ENCODE peak calls at places on chromosomes 2 and 18, in ten cellular contexts. Z, J, B, E, U, P, S, I, C and O are unnamed samples.

GRCh38 chr2:86608832-86609231 is 14.8 kb downstream of the RNF103 start:
- DNase-seq in I (no peak), C (no peak), B (no peak), U (no peak), S (no peak), Z (no peak), J (no peak), E (no peak), P (no peak), O (no peak)

GRCh38 chr2:39094717-39095363 is 26.0 kb downstream of the SOS1 start:
- DNase-seq in E (no peak), P (peak), B (no peak), I (no peak), C (no peak), S (no peak), U (peak), Z (no peak), J (peak), O (no peak)

GRCh38 chr18:58286793-58287625 is 243.0 kb downstream of the NEDD4L start:
- DNase-seq in I (no peak), E (no peak), U (no peak), B (no peak), P (no peak), C (no peak), Z (no peak), J (no peak), S (no peak), O (no peak)

GRCh38 chr2:113872201-113872600 is 17.7 kb upstream of the ACTR3 start:
- DNase-seq in C (no peak), P (no peak), Z (peak), I (no peak), J (no peak), E (no peak), B (no peak), S (no peak), U (peak), O (no peak)

GRCh38 chr18:59189746-59190145 is 30.2 kb upstream of the GRP start:
- DNase-seq in C (no peak), U (peak), Z (no peak), E (no peak), S (no peak), B (no peak), P (no peak), I (peak), J (no peak), O (no peak)

GRCh38 chr18:44743626-44744025 is 62.9 kb downstream of the SETBP1 start:
- DNase-seq in I (no peak), E (no peak), B (no peak), U (no peak), S (no peak), J (no peak), C (no peak), P (no peak), Z (no peak), O (no peak)

GRCh38 chr2:15953891-15954680 is 13.7 kb downstream of the MYCN start:
- DNase-seq in U (no peak), C (no peak), Z (no peak), E (no peak), P (no peak), B (no peak), J (no peak), I (no peak), S (no peak), O (no peak)

GRCh38 chr2:162123806-162124758 is 28.0 kb downstream of the GCG start:
- DNase-seq in E (peak), J (peak), U (peak), Z (peak), P (peak), C (no peak), I (peak), B (no peak), S (no peak), O (no peak)

GRCh38 chr2:74883011-74883410 is 49.1 kb downstream of the HK2 start:
- DNase-seq in Z (no peak), P (no peak), B (no peak), S (no peak), J (no peak), C (no peak), E (no peak), I (no peak), U (no peak), O (no peak)

GRCh38 chr2:81389203-81389602 is 1084.7 kb upstream of the LRRTM1 start:
- DNase-seq in S (no peak), E (peak), Z (no peak), C (no peak), U (peak), P (peak), B (no peak), J (no peak), I (peak), O (no peak)

GRCh38 chr2:161124186-161124585 is 36.0 kb upstream of the TANK start:
- DNase-seq in P (no peak), U (no peak), C (no peak), E (no peak), I (no peak), J (no peak), Z (no peak), S (no peak), B (no peak), O (no peak)

GRCh38 chr2:172113617-172114016 is 10.9 kb upstream of the DLX2 start:
- DNase-seq in I (no peak), C (no peak), S (no peak), E (peak), P (peak), B (no peak), J (no peak), U (peak), Z (peak), O (no peak)

GRCh38 chr2:109558076-109558882 is 55.5 kb downstream of the SEPTIN10 start:
- DNase-seq in S (peak), E (peak), C (no peak), B (no peak), U (peak), P (peak), I (peak), Z (peak), J (no peak), O (peak)

GRCh38 chr2:185835974-185836373 is 97.4 kb downstream of the FSIP2 start:
- DNase-seq in E (no peak), J (no peak), Z (no peak), B (no peak), C (no peak), S (no peak), U (no peak), P (peak), I (no peak), O (no peak)

GRCh38 chr18:11651899-11652298 is 37.2 kb upstream of the GNAL start:
- DNase-seq in P (no peak), B (no peak), J (no peak), U (no peak), S (no peak), C (no peak), I (no peak), Z (no peak), E (no peak), O (no peak)

GRCh38 chr2:92072461-92073035 is 2798.7 kb upstream of the TEKT4 start:
- DNase-seq in C (peak), I (no peak), J (no peak), B (no peak), S (no peak), E (no peak), U (no peak), Z (no peak), P (no peak), O (no peak)

GRCh38 chr2:174247474-174248186 is 702 bp downstream of the OLA1 start:
- DNase-seq in I (peak), B (no peak), P (peak), S (no peak), J (no peak), E (no peak), C (no peak), Z (no peak), U (peak), O (no peak)

GRCh38 chr18:49021433-49022129 is 70.8 kb upstream of the SMAD7 start:
- DNase-seq in U (peak), B (no peak), I (peak), S (no peak), E (peak), P (peak), C (peak), J (no peak), Z (no peak), O (no peak)

GRCh38 chr2:116747103-116747502 is 1067.4 kb upstream of the DDX18 start:
- DNase-seq in B (no peak), Z (no peak), U (no peak), C (no peak), E (no peak), J (no peak), P (no peak), I (no peak), S (no peak), O (no peak)

GRCh38 chr18:57603871-57604270 is 17.4 kb upstream of the FECH start:
- DNase-seq in B (no peak), Z (no peak), C (no peak), S (no peak), J (no peak), E (no peak), P (no peak), U (no peak), I (no peak), O (no peak)

GRCh38 chr18:79166702-79167101 is 97.5 kb downstream of the ATP9B start:
- DNase-seq in J (no peak), S (no peak), U (no peak), P (no peak), C (no peak), B (no peak), Z (no peak), E (no peak), I (no peak), O (no peak)

GRCh38 chr2:44494006-44494405 is 132.3 kb downstream of the CAMKMT start:
- DNase-seq in C (no peak), I (no peak), U (no peak), P (no peak), Z (no peak), B (no peak), E (no peak), S (no peak), J (no peak), O (no peak)

GRCh38 chr2:42436370-42436769 is 57.4 kb downstream of the KCNG3 start:
- DNase-seq in S (no peak), P (no peak), U (no peak), B (no peak), E (no peak), J (no peak), I (no peak), Z (no peak), C (no peak), O (no peak)

GRCh38 chr2:207662203-207662602 is 37.0 kb upstream of the METTL21A start:
- DNase-seq in S (no peak), P (peak), U (no peak), J (peak), B (no peak), E (no peak), I (no peak), C (no peak), Z (no peak), O (no peak)

GRCh38 chr2:206981739-206982336 is 42.5 kb downstream of the CPO start:
- DNase-seq in E (peak), C (peak), B (peak), P (peak), S (peak), I (peak), U (peak), Z (peak), J (peak), O (peak)

GRCh38 chr2:218397502-218398436 is 1.9 kb upstream of the CTDSP1 start:
- DNase-seq in C (peak), U (peak), Z (no peak), E (peak), S (no peak), B (peak), J (peak), I (peak), P (peak), O (no peak)

GRCh38 chr2:236366406-236366805 is 102.2 kb upstream of the ASB18 start:
- DNase-seq in S (no peak), E (no peak), C (no peak), U (no peak), Z (no peak), I (no peak), J (no peak), B (no peak), P (peak), O (no peak)

GRCh38 chr2:138846216-138846821 is 66.1 kb upstream of the NXPH2 start:
- DNase-seq in P (peak), Z (no peak), U (peak), J (no peak), E (peak), B (no peak), S (no peak), C (no peak), I (peak), O (no peak)

GRCh38 chr2:29560566-29560965 is 360.8 kb downstream of the ALK start:
- DNase-seq in J (no peak), Z (no peak), I (no peak), S (no peak), E (no peak), B (no peak), P (no peak), C (no peak), U (no peak), O (no peak)

GRCh38 chr18:1528447-1528846 is 623.8 kb downstream of the ADCYAP1 start:
- DNase-seq in S (no peak), E (no peak), C (no peak), J (no peak), Z (no peak), I (no peak), P (no peak), B (no peak), U (no peak), O (no peak)
- TF ChIP-seq CTCF in S (no peak), E (no peak), C (no peak), J (no peak), Z (no peak), I (no peak), P (no peak), B (no peak), U (no peak), O (no peak)

DNA sequence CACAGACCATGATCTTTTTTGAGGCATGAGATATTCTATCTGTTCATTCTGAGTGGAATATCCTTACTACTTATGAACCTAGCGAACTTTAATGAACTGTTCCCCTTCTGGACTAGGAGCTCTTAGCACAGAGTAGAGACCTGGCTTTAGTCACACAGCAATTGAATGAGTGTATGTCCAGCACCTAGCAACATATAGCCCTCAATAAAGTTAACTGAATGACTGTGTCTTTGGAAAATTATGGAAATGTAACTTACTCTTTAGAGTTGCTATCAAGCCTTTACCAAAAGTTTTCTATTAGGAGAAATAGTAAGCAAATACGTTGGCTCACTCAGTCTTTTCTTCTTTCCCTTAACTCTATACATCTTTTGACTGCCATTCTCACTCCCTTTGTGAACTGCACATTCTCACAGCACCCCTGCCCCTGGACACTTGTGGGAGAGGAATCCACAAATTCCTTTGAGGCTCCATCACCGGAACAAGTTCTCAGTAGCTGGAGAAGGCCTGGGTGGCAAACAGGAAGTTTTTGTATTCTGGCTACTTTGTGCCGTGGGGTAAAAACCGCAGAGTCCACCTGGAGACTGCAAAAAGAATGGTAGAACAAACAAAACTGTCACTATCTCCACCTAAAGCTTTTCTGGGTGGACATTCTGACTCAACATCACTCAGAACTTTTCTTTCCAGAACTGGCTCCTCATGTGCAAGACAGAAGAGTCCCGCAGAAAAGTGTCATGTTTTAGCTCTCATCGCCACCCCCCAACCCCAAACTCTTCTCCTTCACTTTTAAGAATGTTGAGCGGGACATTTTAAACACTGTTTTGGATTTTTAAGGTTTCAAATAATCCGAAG is 1.1 kb upstream of the UBE2E3 start:
- DNase-seq in S (no peak), J (no peak), U (peak), C (no peak), Z (peak), E (no peak), I (peak), P (no peak), B (no peak), O (peak)
- H3K4me3 ChIP-seq in S (peak), J (no peak), U (peak), C (peak), Z (peak), E (peak), I (peak), P (peak), B (peak), O (peak)

DNA sequence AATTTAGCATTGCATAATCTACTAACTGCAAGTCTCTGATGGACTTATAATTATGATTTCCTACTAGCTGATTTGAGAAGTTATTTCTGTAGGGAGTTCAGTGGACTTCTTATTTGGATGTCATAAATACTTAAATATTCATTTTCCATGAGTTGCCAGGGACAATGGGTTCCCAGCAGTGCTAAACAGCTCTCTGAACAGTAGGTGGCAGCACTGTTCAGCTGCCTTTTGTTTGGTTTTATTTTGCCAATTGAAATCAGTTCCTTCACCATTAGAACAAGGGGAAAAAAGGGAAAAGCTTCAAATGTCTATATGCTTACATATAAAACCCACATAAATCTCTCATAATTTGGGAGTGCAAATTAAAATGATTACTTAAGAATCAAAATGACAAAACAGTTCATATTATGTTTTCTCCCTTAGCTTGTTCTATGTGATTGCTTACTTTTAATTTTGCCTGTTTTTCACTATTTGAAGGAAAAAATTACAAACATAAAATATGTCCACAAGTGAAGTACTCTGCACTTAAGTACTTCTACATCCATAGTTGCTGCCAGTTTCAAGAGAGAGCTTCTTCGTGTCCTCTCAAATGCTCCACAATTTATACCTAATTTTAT is 898.9 kb downstream of the CPS1 start:
- DNase-seq in S (peak), B (no peak), J (no peak), P (peak), C (no peak), Z (peak), I (peak), E (peak), U (peak), O (peak)
- TF ChIP-seq CTCF in S (peak), B (peak), J (peak), P (peak), C (peak), Z (peak), I (peak), E (peak), U (peak), O (peak)

DNA sequence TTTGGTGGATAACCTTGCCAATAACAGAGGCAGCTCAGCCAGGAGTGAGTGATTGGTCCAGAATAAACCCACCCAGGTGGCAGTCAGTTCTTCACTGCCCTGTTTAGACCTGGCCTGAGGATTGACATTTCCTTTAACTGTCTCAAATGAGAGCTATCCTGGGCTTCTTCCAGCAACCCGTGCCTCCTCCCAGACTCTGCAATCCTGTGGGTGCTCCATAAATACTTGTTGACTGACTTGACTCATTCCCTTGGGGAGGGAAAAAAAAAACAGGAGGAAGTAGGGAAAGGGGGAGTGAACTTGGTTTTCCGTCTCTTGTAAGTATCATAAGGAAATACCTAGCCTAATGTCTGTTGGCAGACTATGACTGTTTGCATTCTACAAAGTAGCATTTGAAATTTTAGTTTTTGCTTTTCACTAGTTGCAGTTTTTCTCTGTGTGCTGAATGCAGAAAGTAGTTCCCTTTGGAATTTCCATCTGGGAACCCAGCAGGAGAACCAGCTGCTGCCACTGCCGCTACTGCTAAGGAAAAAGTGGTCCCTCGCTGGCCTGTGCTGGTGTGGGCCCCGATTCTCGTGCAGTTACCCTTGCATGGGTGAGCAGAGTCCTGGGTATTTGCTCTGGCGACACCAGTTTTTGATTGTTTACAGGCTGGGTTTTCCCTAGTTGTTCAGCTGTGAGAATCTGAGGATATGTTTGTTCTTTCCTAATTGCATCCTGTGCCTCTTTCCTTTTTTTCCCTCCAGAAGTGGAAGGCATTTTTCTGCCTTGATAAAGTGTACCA is 78.9 kb downstream of the TGOLN2 start:
- DNase-seq in C (no peak), B (peak), E (peak), P (no peak), Z (peak), I (peak), S (peak), U (peak), J (no peak), O (peak)
- H3K4me3 ChIP-seq in C (no peak), B (no peak), E (no peak), P (no peak), Z (no peak), I (no peak), S (no peak), U (no peak), J (no peak), O (no peak)

GRCh38 chr18:27188309-27188708 is 3.2 kb upstream of the CHST9 start:
- DNase-seq in Z (no peak), C (no peak), B (no peak), U (no peak), S (no peak), J (no peak), I (no peak), P (no peak), E (no peak), O (no peak)

GRCh38 chr18:27181726-27182125 is 3.4 kb downstream of the CHST9 start:
- DNase-seq in J (no peak), I (no peak), S (no peak), C (no peak), U (no peak), B (no peak), P (no peak), E (no peak), Z (no peak), O (no peak)

GRCh38 chr18:27185897-27186296 is 789 bp upstream of the CHST9 start:
- DNase-seq in S (no peak), I (no peak), Z (no peak), E (no peak), P (no peak), B (no peak), U (no peak), J (no peak), C (no peak), O (no peak)

GRCh38 chr18:27184115-27185024 is 738 bp downstream of the CHST9 start:
- DNase-seq in E (no peak), S (no peak), C (no peak), J (peak), I (no peak), P (no peak), U (no peak), Z (no peak), B (no peak), O (no peak)

GRCh38 chr18:27185025-27185763 is at the start of gene CHST9:
- DNase-seq in E (no peak), C (no peak), S (no peak), Z (no peak), J (peak), P (no peak), U (no peak), I (no peak), B (no peak), O (no peak)
- TF ChIP-seq CTCF in E (no peak), C (no peak), S (no peak), Z (no peak), J (no peak), P (no peak), U (no peak), I (no peak), B (no peak), O (no peak)